ENCODE peak calls at places on chromosomes 4 and X, in nine cellular contexts. H is heart right ventricle; D is transverse colon; Y is CD8-positive, alpha-beta memory T cell; G is MM.1S; B is heart left ventricle; P is Panc1; A is HAP-1; S is hepatocyte. O is an unnamed sample.

GRCh38 chrX:74286950-74287349 is 17.0 kb upstream of the ZCCHC13 start:
- DNase-seq in H (no peak), D (no peak), Y (no peak), G (no peak), B (no peak), P (no peak), A (no peak), S (no peak), O (no peak)

GRCh38 chr4:153314915-153315314 is 29.6 kb upstream of the MND1 start:
- DNase-seq in H (no peak), D (no peak), Y (no peak), G (no peak), B (no peak), P (no peak), A (no peak), S (no peak), O (no peak)

GRCh38 chr4:159242427-159242826 is 139.5 kb downstream of the RAPGEF2 start:
- DNase-seq in H (no peak), D (no peak), Y (no peak), G (no peak), B (no peak), P (no peak), A (no peak), S (no peak), O (no peak)

GRCh38 chr4:162232349-162232748 is 68.5 kb upstream of the FSTL5 start:
- DNase-seq in H (no peak), D (no peak), Y (no peak), G (no peak), B (no peak), P (no peak), A (no peak), S (no peak), O (no peak)

GRCh38 chr4:98518555-98519267 is 139.7 kb downstream of the TSPAN5 start:
- DNase-seq in H (no peak), D (no peak), Y (no peak), G (no peak), B (no peak), P (no peak), A (no peak), S (no peak), O (no peak)

GRCh38 chr4:54625391-54625790 is 32.4 kb upstream of the KIT start:
- DNase-seq in H (peak; percentile 19), D (no peak), Y (no peak), G (no peak), B (no peak), P (no peak), A (no peak), S (no peak), O (no peak)

GRCh38 chr4:140427104-140427918 is at the start of gene CLGN:
- DNase-seq in H (peak; percentile 71), D (peak; percentile 70), Y (peak; percentile 14), G (peak; percentile 84), B (peak; percentile 75), P (peak; percentile 28), A (peak; percentile 87), S (peak; percentile 87), O (peak; percentile 96)

GRCh38 chr4:147924604-147925412 is 192.9 kb downstream of the ARHGAP10 start:
- DNase-seq in H (peak; percentile 19), D (peak; percentile 32), Y (no peak), G (no peak), B (no peak), P (no peak), A (peak; percentile 34), S (peak; percentile 69), O (peak; percentile 53)

GRCh38 chrX:103073442-103073841 is 9.5 kb upstream of the BEX1 start:
- DNase-seq in H (no peak), D (no peak), Y (no peak), G (no peak), B (no peak), P (no peak), A (no peak), S (no peak), O (no peak)

GRCh38 chrX:3226087-3226486 is 120.4 kb downstream of the MXRA5 start:
- DNase-seq in H (no peak), D (no peak), Y (no peak), G (no peak), B (no peak), P (no peak), A (no peak), S (no peak), O (no peak)

GRCh38 chr4:1413221-1413663 is 7.0 kb upstream of the NKX1-1 start:
- DNase-seq in H (no peak), D (no peak), Y (no peak), G (no peak), B (no peak), P (no peak), A (no peak), S (peak; percentile 2), O (no peak)
- H3K27me3 ChIP-seq in H (peaks cover 17% of the 10 kb centered on the region), D (peaks cover 96% of the 10 kb centered on the region), Y (peaks cover 11% of the 10 kb centered on the region), G (no peaks in the 10 kb centered on the region), B (peaks cover 49% of the 10 kb centered on the region), P (no peaks in the 10 kb centered on the region), A (peaks cover 6% of the 10 kb centered on the region), S (peaks cover 60% of the 10 kb centered on the region), O (peaks cover 86% of the 10 kb centered on the region)

GRCh38 chrX:151698485-151698884 is 3.2 kb downstream of the PRRG3 start:
- DNase-seq in H (no peak), D (no peak), Y (no peak), G (no peak), B (no peak), P (no peak), A (no peak), S (no peak), O (no peak)

GRCh38 chrX:151695583-151695930 is 299 bp downstream of the PRRG3 start:
- DNase-seq in H (no peak), D (no peak), Y (no peak), G (no peak), B (no peak), P (no peak), A (no peak), S (no peak), O (no peak)

GRCh38 chrX:151699746-151700145 is 4.5 kb downstream of the PRRG3 start:
- DNase-seq in H (no peak), D (no peak), Y (no peak), G (no peak), B (no peak), P (no peak), A (no peak), S (no peak), O (no peak)

GRCh38 chrX:151694661-151695582 is at the start of gene PRRG3:
- DNase-seq in H (no peak), D (no peak), Y (no peak), G (no peak), B (no peak), P (no peak), A (no peak), S (peak; percentile 16), O (no peak)

DNA sequence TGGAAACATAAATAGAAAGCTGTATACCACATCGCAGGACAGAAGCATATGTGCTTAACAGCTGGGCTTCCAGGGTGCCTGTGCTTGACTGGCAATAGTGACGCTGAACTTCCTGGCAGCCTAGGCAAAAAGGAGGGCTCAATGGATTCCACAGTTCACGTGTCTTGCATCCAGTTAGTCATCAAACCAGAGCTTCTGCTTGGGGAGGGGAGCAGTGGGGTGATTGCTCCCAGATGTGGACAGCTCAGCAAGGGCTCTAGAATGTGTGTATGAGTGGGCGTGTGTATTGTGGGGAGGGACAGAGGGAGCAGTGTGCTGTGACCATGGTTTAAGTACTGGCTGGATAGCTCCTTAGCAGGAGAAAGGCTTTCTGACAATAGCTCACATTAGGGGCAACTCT is 2.3 kb downstream of the PRRG3 start:
- DNase-seq in H (no peak), D (no peak), Y (no peak), G (no peak), B (no peak), P (no peak), A (no peak), S (peak; percentile 36), O (no peak)
- H3K4me3 ChIP-seq in H (no peak overlapping the region), D (no peak overlapping the region), Y (no peak overlapping the region), G (no peak overlapping the region), B (no peak overlapping the region), P (no peak overlapping the region), A (no peak overlapping the region), S (no peak overlapping the region), O (no peak overlapping the region)

DNA sequence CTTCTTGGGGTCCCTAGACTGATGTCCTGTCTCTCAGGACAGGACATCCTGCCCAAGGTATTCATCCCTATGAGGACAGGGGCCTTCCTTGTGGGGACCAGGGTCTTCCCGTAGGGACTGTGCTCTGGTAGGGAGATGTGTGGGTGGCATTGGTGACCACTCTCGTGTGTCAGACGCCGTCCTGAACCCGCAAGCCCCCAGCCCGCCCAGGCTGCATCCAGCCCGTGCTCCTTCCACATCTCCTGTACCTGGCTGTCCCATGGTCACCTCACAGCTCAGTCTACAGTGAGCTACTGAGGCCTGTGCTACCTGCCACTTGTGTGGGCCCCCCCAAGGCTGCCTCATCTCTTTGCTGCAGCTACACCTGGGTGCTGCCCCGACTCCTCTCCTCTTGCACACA is 24.0 kb downstream of the WFS1 start:
- DNase-seq in H (no peak), D (no peak), Y (no peak), G (no peak), B (no peak), P (no peak), A (no peak), S (no peak), O (no peak)
- H3K4me1 ChIP-seq in H (no peaks in the 10 kb centered on the region), D (no peaks in the 10 kb centered on the region), Y (no peaks in the 10 kb centered on the region), G (no peaks in the 10 kb centered on the region), B (no peaks in the 10 kb centered on the region), P (no peaks in the 10 kb centered on the region), A (no peaks in the 10 kb centered on the region), S (no peaks in the 10 kb centered on the region), O (no peaks in the 10 kb centered on the region)

GRCh38 chr4:1797861-1798529 is 4.9 kb downstream of the FGFR3 start:
- DNase-seq in H (no peak), D (no peak), Y (no peak), G (no peak), B (no peak), P (no peak), A (no peak), S (peak; percentile 52), O (no peak)

GRCh38 chr4:1794809-1795303 is 1.8 kb downstream of the FGFR3 start:
- DNase-seq in H (no peak), D (no peak), Y (no peak), G (no peak), B (no peak), P (no peak), A (no peak), S (no peak), O (no peak)

GRCh38 chr4:1797298-1797860 is 4.3 kb downstream of the FGFR3 start:
- DNase-seq in H (no peak), D (no peak), Y (no peak), G (no peak), B (no peak), P (no peak), A (no peak), S (no peak), O (no peak)

GRCh38 chr4:1795304-1796195 is 2.5 kb downstream of the FGFR3 start:
- DNase-seq in H (no peak), D (peak; percentile 77), Y (no peak), G (no peak), B (no peak), P (no peak), A (peak; percentile 14), S (peak; percentile 82), O (no peak)

GRCh38 chr4:1796486-1797204 is 3.6 kb downstream of the FGFR3 start:
- DNase-seq in H (no peak), D (no peak), Y (no peak), G (no peak), B (no peak), P (no peak), A (no peak), S (no peak), O (no peak)
- H3K27me3 ChIP-seq in H (peaks cover 19% of the 10 kb centered on the region), D (peaks cover 51% of the 10 kb centered on the region), Y (peaks cover 18% of the 10 kb centered on the region), G (peaks cover 74% of the 10 kb centered on the region), B (peaks cover 27% of the 10 kb centered on the region), P (no peaks in the 10 kb centered on the region), A (no peaks in the 10 kb centered on the region), S (no peaks in the 10 kb centered on the region), O (peaks cover 40% of the 10 kb centered on the region)